ENCODE peak calls at places on chromosome 3, in eight cellular contexts. One of them, this sample, is unnamed.

GRCh38 chr3:151044706-151045105 is 40.8 kb upstream of the MED12L start:
- DNase-seq in activated CD4-positive, alpha-beta T cell treated with anti-CD3 and anti-CD28 coated beads, Interleukin-2, amount 50 U/mL, for 24 hours: no peak
- DNase-seq in NCI-H460: no peak
- DNase-seq in fibroblast of mammary gland: peak
- DNase-seq in effector CD4-positive, alpha-beta T cell: no peak
- DNase-seq in EH: peak
- DNase-seq in AG08396: no peak
- DNase-seq in mucosa of descending colon: no peak
- DNase-seq in this sample: no peak

GRCh38 chr3:129003578-129004112 is 2.5 kb downstream of the EFCC1 start:
- DNase-seq in AG08396: no peak
- DNase-seq in EH: no peak
- DNase-seq in NCI-H460: peak
- DNase-seq in mucosa of descending colon: peak
- DNase-seq in activated CD4-positive, alpha-beta T cell treated with anti-CD3 and anti-CD28 coated beads, Interleukin-2, amount 50 U/mL, for 24 hours: no peak
- DNase-seq in effector CD4-positive, alpha-beta T cell: peak
- DNase-seq in fibroblast of mammary gland: no peak
- DNase-seq in this sample: peak

GRCh38 chr3:86702381-86702958 is 288.5 kb downstream of the VGLL3 start:
- DNase-seq in AG08396: peak
- DNase-seq in NCI-H460: no peak
- DNase-seq in activated CD4-positive, alpha-beta T cell treated with anti-CD3 and anti-CD28 coated beads, Interleukin-2, amount 50 U/mL, for 24 hours: no peak
- DNase-seq in fibroblast of mammary gland: peak
- DNase-seq in EH: peak
- DNase-seq in mucosa of descending colon: no peak
- DNase-seq in effector CD4-positive, alpha-beta T cell: no peak
- DNase-seq in this sample: no peak

GRCh38 chr3:148082881-148083280 is 614.8 kb upstream of the AGTR1 start:
- DNase-seq in effector CD4-positive, alpha-beta T cell: no peak
- DNase-seq in mucosa of descending colon: no peak
- DNase-seq in EH: no peak
- DNase-seq in activated CD4-positive, alpha-beta T cell treated with anti-CD3 and anti-CD28 coated beads, Interleukin-2, amount 50 U/mL, for 24 hours: no peak
- DNase-seq in fibroblast of mammary gland: no peak
- DNase-seq in NCI-H460: no peak
- DNase-seq in AG08396: no peak
- DNase-seq in this sample: no peak

GRCh38 chr3:114879059-114880031 is 267.7 kb downstream of the ZBTB20 start:
- DNase-seq in NCI-H460: no peak
- DNase-seq in effector CD4-positive, alpha-beta T cell: no peak
- DNase-seq in AG08396: no peak
- DNase-seq in mucosa of descending colon: no peak
- DNase-seq in EH: peak
- DNase-seq in fibroblast of mammary gland: peak
- DNase-seq in activated CD4-positive, alpha-beta T cell treated with anti-CD3 and anti-CD28 coated beads, Interleukin-2, amount 50 U/mL, for 24 hours: no peak
- DNase-seq in this sample: no peak

GRCh38 chr3:51311055-51311454 is 74.0 kb upstream of the MANF start:
- DNase-seq in fibroblast of mammary gland: peak
- DNase-seq in EH: peak
- DNase-seq in AG08396: peak
- DNase-seq in activated CD4-positive, alpha-beta T cell treated with anti-CD3 and anti-CD28 coated beads, Interleukin-2, amount 50 U/mL, for 24 hours: no peak
- DNase-seq in mucosa of descending colon: no peak
- DNase-seq in NCI-H460: peak
- DNase-seq in effector CD4-positive, alpha-beta T cell: no peak
- DNase-seq in this sample: no peak

GRCh38 chr3:190694335-190695001 is 168.0 kb downstream of the GMNC start:
- DNase-seq in AG08396: no peak
- DNase-seq in effector CD4-positive, alpha-beta T cell: no peak
- DNase-seq in fibroblast of mammary gland: no peak
- DNase-seq in mucosa of descending colon: no peak
- DNase-seq in EH: no peak
- DNase-seq in NCI-H460: no peak
- DNase-seq in activated CD4-positive, alpha-beta T cell treated with anti-CD3 and anti-CD28 coated beads, Interleukin-2, amount 50 U/mL, for 24 hours: no peak
- DNase-seq in this sample: no peak

GRCh38 chr3:53711387-53711786 is 134.8 kb downstream of the CHDH start:
- DNase-seq in effector CD4-positive, alpha-beta T cell: no peak
- DNase-seq in EH: no peak
- DNase-seq in NCI-H460: no peak
- DNase-seq in mucosa of descending colon: no peak
- DNase-seq in AG08396: no peak
- DNase-seq in fibroblast of mammary gland: no peak
- DNase-seq in activated CD4-positive, alpha-beta T cell treated with anti-CD3 and anti-CD28 coated beads, Interleukin-2, amount 50 U/mL, for 24 hours: no peak
- DNase-seq in this sample: no peak

GRCh38 chr3:169264711-169265110 is 398.8 kb downstream of the MECOM start:
- DNase-seq in mucosa of descending colon: no peak
- DNase-seq in effector CD4-positive, alpha-beta T cell: no peak
- DNase-seq in AG08396: peak
- DNase-seq in activated CD4-positive, alpha-beta T cell treated with anti-CD3 and anti-CD28 coated beads, Interleukin-2, amount 50 U/mL, for 24 hours: no peak
- DNase-seq in fibroblast of mammary gland: peak
- DNase-seq in EH: peak
- DNase-seq in NCI-H460: no peak
- DNase-seq in this sample: no peak

GRCh38 chr3:122247087-122247824 is 63.8 kb downstream of the CASR start:
- DNase-seq in AG08396: no peak
- DNase-seq in EH: no peak
- DNase-seq in fibroblast of mammary gland: no peak
- DNase-seq in mucosa of descending colon: no peak
- DNase-seq in NCI-H460: no peak
- DNase-seq in activated CD4-positive, alpha-beta T cell treated with anti-CD3 and anti-CD28 coated beads, Interleukin-2, amount 50 U/mL, for 24 hours: no peak
- DNase-seq in effector CD4-positive, alpha-beta T cell: no peak
- DNase-seq in this sample: no peak

GRCh38 chr3:14243782-14244181 is 65.2 kb downstream of the LSM3 start:
- DNase-seq in AG08396: no peak
- DNase-seq in activated CD4-positive, alpha-beta T cell treated with anti-CD3 and anti-CD28 coated beads, Interleukin-2, amount 50 U/mL, for 24 hours: no peak
- DNase-seq in EH: no peak
- DNase-seq in mucosa of descending colon: no peak
- DNase-seq in NCI-H460: no peak
- DNase-seq in fibroblast of mammary gland: no peak
- DNase-seq in effector CD4-positive, alpha-beta T cell: no peak
- DNase-seq in this sample: no peak

GRCh38 chr3:70488131-70488530 is 175.7 kb upstream of the MDFIC2 start:
- DNase-seq in AG08396: no peak
- DNase-seq in effector CD4-positive, alpha-beta T cell: no peak
- DNase-seq in NCI-H460: no peak
- DNase-seq in mucosa of descending colon: no peak
- DNase-seq in activated CD4-positive, alpha-beta T cell treated with anti-CD3 and anti-CD28 coated beads, Interleukin-2, amount 50 U/mL, for 24 hours: no peak
- DNase-seq in fibroblast of mammary gland: no peak
- DNase-seq in EH: peak
- DNase-seq in this sample: no peak

GRCh38 chr3:194739498-194740284 is 54.0 kb downstream of the FAM43A start:
- DNase-seq in mucosa of descending colon: no peak
- DNase-seq in EH: peak
- DNase-seq in effector CD4-positive, alpha-beta T cell: no peak
- DNase-seq in NCI-H460: no peak
- DNase-seq in fibroblast of mammary gland: peak
- DNase-seq in AG08396: no peak
- DNase-seq in activated CD4-positive, alpha-beta T cell treated with anti-CD3 and anti-CD28 coated beads, Interleukin-2, amount 50 U/mL, for 24 hours: no peak
- DNase-seq in this sample: no peak

GRCh38 chr3:152973575-152973974 is 138.6 kb downstream of the P2RY1 start:
- DNase-seq in NCI-H460: no peak
- DNase-seq in activated CD4-positive, alpha-beta T cell treated with anti-CD3 and anti-CD28 coated beads, Interleukin-2, amount 50 U/mL, for 24 hours: no peak
- DNase-seq in EH: no peak
- DNase-seq in fibroblast of mammary gland: no peak
- DNase-seq in AG08396: no peak
- DNase-seq in mucosa of descending colon: no peak
- DNase-seq in effector CD4-positive, alpha-beta T cell: no peak
- DNase-seq in this sample: no peak

GRCh38 chr3:15372918-15373317 is 40.5 kb upstream of the SH3BP5 start:
- DNase-seq in mucosa of descending colon: no peak
- DNase-seq in NCI-H460: no peak
- DNase-seq in AG08396: no peak
- DNase-seq in activated CD4-positive, alpha-beta T cell treated with anti-CD3 and anti-CD28 coated beads, Interleukin-2, amount 50 U/mL, for 24 hours: no peak
- DNase-seq in effector CD4-positive, alpha-beta T cell: no peak
- DNase-seq in EH: no peak
- DNase-seq in fibroblast of mammary gland: no peak
- DNase-seq in this sample: no peak

GRCh38 chr3:188176884-188177283 is 22.9 kb downstream of the LPP start:
- DNase-seq in effector CD4-positive, alpha-beta T cell: no peak
- DNase-seq in activated CD4-positive, alpha-beta T cell treated with anti-CD3 and anti-CD28 coated beads, Interleukin-2, amount 50 U/mL, for 24 hours: no peak
- DNase-seq in fibroblast of mammary gland: no peak
- DNase-seq in mucosa of descending colon: no peak
- DNase-seq in EH: no peak
- DNase-seq in NCI-H460: no peak
- DNase-seq in AG08396: no peak
- DNase-seq in this sample: no peak